ENCODE peak calls at places on chromosomes 6 and 20, in nine cellular contexts. G is HepG2, H is lower leg skin, I is stomach, T is HCT116, W is testis, N is IMR-90, E is NB4, C is A549. J is an unnamed sample.

GRCh38 chr20:53381568-53382262 is 211.9 kb downstream of the ZNF217 start:
- DNase-seq in G (no peak), H (no peak), I (no peak), T (no peak), W (no peak), N (no peak), E (no peak), C (no peak), J (no peak)

GRCh38 chr20:29742699-29743100 is 1514.8 kb upstream of the DEFB115 start:
- DNase-seq in G (no peak), H (no peak), I (no peak), T (no peak), W (no peak), N (no peak), E (no peak), C (no peak), J (no peak)

GRCh38 chr20:39106791-39107190 is 144.6 kb downstream of the DHX35 start:
- DNase-seq in G (no peak), H (no peak), I (no peak), T (no peak), W (no peak), N (no peak), E (no peak), C (no peak), J (no peak)

GRCh38 chr6:21340563-21340962 is 253.0 kb upstream of the SOX4 start:
- DNase-seq in G (no peak), H (no peak), I (no peak), T (no peak), W (no peak), N (no peak), E (no peak), C (no peak), J (no peak)

GRCh38 chr20:53940883-53941546 is 129.4 kb downstream of the BCAS1 start:
- DNase-seq in G (no peak), H (no peak), I (no peak), T (no peak), W (no peak), N (peak; percentile 94), E (no peak), C (peak; percentile 19), J (peak; percentile 42)

GRCh38 chr6:151317206-151317994 is 74.0 kb downstream of the ZBTB2 start:
- DNase-seq in G (no peak), H (no peak), I (no peak), T (no peak), W (no peak), N (peak; percentile 90), E (no peak), C (peak; percentile 8), J (no peak)

GRCh38 chr6:33781105-33781975 is 7.6 kb downstream of the LEMD2 start:
- DNase-seq in G (no peak), H (no peak), I (no peak), T (peak; percentile 48), W (no peak), N (no peak), E (no peak), C (peak; percentile 69), J (peak; percentile 93)

GRCh38 chr20:62714006-62714405 is 5.4 kb downstream of the NTSR1 start:
- DNase-seq in G (no peak), H (no peak), I (no peak), T (no peak), W (no peak), N (no peak), E (no peak), C (no peak), J (no peak)

GRCh38 chr20:13353261-13353945 is 132.3 kb downstream of the ISM1 start:
- DNase-seq in G (no peak), H (no peak), I (no peak), T (no peak), W (no peak), N (no peak), E (no peak), C (no peak), J (no peak)

GRCh38 chr6:150599199-150600002 is at the start of gene PLEKHG1:
- DNase-seq in G (no peak), H (peak; percentile 94), I (peak; percentile 83), T (peak; percentile 12), W (peak; percentile 65), N (no peak), E (peak; percentile 70), C (peak; percentile 34), J (peak; percentile 15)

DNA sequence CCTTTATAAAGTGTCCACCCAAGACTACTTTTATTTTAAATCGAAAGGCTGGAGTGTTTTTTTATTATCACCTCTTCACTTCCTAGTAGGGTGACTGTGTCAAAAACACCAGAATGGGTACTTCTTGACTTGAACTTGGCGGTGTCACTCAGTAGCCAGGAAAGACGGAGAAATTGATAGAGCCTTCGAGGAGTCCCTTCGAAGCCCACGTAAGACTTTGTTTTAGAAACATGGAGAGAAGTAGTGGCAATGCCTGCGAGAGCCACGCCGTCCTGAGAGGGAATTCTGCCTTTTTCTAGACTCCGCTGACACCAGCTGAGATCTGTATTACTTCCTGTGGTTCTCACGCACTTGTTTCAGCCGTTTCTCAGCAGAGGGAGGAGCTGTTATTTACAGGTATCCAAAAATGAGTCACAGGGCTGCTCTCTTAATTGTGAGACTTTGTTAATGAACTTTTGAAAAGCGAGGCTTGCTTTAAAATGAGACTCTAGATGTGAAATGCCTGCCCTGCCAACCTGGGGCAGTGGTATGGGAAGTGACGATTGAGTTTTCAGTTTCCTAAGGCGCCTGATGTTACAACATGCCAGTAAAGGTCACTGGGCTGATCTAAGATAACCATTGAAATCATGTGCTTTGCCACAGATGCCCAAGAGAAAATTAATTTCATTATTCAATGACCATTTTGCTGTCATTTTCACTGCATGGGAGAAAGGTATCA is 852 bp downstream of the STX11 start:
- DNase-seq in G (no peak), H (no peak), I (no peak), T (no peak), W (peak; percentile 28), N (no peak), E (peak; percentile 75), C (no peak), J (no peak)
- TF ChIP-seq POLR2A in G (no peak), H (no peak), I (no peak), T (no peak), W (no peak), N (no peak), E (peak; percentile 31), C (no peak), J (no peak)

GRCh38 chr20:41329435-41330342 is 10.9 kb upstream of the LPIN3 start:
- DNase-seq in G (peak; percentile 82), H (peak; percentile 94), I (peak; percentile 42), T (peak; percentile 26), W (peak; percentile 71), N (peak; percentile 99), E (peak; percentile 81), C (peak; percentile 44), J (peak; percentile 89)
- TF ChIP-seq POLR2A in G (peak; percentile 60), H (no peak), I (no peak), T (peak; percentile 71), W (no peak), N (peak; percentile 72), E (no peak), C (no peak), J (peak; percentile 66)

GRCh38 chr6:83432626-83433025 is 1.8 kb upstream of the ME1 start:
- DNase-seq in G (no peak), H (no peak), I (no peak), T (no peak), W (no peak), N (peak; percentile 11), E (no peak), C (no peak), J (no peak)

GRCh38 chr6:83429857-83430605 is 820 bp downstream of the ME1 start:
- DNase-seq in G (no peak), H (no peak), I (peak; percentile 32), T (peak; percentile 46), W (peak; percentile 70), N (peak; percentile 40), E (peak; percentile 58), C (no peak), J (peak; percentile 13)

GRCh38 chr6:83429269-83429668 is 1.6 kb downstream of the ME1 start:
- DNase-seq in G (no peak), H (no peak), I (no peak), T (no peak), W (no peak), N (no peak), E (no peak), C (no peak), J (no peak)

GRCh38 chr6:83431545-83432165 is 804 bp upstream of the ME1 start:
- DNase-seq in G (no peak), H (no peak), I (peak; percentile 48), T (peak; percentile 44), W (peak; percentile 41), N (no peak), E (no peak), C (no peak), J (no peak)

DNA sequence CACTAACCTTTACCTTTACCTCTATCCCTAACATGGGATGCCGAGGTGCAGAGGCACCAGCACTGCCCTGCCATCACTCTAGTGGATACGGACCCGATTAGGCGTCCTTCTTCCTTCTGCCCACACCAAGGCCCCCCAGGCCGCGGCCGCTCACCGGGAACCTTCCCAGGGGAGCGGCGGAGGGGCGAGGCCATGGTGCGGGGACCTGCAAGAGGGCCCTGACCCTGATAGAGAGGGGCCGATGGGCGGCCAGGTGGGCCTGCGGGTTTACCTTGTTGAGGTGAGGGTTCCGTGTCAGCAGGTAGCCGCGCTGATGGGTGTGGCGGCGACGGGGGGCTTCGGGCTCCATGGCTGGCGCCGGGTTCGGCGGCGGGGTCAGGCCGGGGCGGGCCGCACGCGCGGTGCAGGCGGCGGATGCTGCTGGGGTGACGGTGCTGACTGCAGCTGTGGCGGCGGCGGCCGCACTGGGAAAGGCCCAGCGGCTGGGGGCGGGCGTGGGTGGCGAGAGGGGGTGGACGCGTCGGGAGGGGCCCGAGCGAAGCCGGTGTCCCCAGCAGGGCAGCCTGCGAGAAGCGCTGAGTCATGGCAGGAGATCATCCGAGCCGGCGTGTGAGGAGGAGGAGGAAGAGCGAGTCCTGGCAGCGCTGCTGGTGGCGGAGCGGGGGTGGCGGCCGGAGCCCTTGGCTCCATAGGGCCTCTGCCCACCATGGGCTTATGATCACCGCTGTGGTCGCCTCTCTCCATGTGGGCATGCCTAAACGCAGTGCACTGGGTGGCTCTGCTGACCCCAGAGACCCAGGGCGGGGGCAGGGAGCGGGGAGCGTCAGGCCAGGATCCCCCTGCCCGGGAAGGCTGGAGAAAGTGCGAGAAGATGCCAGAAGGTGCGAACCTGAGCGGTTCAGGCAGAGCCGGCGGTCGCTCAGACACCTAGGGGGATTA is at the start of gene ME1:
- DNase-seq in G (no peak), H (peak; percentile 92), I (peak; percentile 71), T (peak; percentile 38), W (peak; percentile 90), N (peak; percentile 86), E (peak; percentile 97), C (peak; percentile 36), J (peak; percentile 89)
- TF ChIP-seq POLR2A in G (no peak), H (no peak), I (no peak), T (peak; percentile 36), W (no peak), N (peak; percentile 48), E (peak; percentile 40), C (peak; percentile 66), J (peak; percentile 71)

DNA sequence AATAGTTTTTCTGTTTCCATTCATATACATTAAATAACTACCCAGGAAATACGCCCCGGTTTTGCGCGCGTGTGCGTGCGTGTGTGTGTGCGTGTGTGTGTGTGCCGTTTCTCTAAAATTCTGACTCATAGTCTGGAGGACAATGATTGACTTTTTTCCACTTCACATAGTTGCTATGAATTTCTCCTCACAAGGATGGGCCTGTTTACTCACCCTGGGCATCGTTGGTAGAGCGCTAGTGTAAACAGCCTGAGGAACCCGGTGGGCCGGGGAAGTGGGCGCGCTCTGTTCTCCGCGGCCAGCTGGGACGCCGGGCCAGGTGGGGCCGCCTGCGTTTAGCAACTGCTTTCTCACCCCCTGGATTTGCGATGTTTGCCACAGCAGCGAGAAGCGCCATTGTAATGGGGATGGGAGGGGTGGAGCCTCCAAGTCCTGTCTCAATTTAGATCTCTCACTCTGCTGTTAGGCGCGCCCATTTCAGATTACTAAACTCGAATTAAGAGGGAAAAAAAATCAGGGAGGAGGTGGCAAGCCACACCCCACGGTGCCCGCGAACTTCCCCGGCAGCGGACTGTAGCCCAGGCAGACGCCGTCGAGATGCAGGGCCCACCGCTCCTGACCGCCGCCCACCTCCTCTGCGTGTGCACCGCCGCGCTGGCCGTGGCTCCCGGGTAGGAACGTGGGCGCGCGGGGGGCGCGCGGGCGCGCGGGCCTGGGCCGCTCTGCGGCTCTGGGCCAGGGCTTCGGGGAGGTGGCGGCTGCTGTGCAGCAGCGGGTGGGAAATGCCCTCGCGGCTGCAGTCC is at the start of gene CD109:
- DNase-seq in G (peak; percentile 54), H (peak; percentile 88), I (no peak), T (peak; percentile 78), W (peak; percentile 40), N (peak; percentile 73), E (no peak), C (peak; percentile 65), J (peak; percentile 49)
- TF ChIP-seq POLR2A in G (no peak), H (no peak), I (no peak), T (no peak), W (no peak), N (no peak), E (no peak), C (no peak), J (peak; percentile 68)